ENCODE peak calls at places on chromosomes 16 and 17, in five cellular contexts. One of them, this sample, is unnamed.
A peak's percentile ranks its signal among the peaks of the same experiment; 100 is the strongest.

GRCh38 chr16:48561960-48562393 is 48.0 kb downstream of the N4BP1 start:
- DNase-seq in DND-41: no peak
- DNase-seq in SK-N-SH: no peak
- DNase-seq in mesendoderm: no peak
- DNase-seq in IMR-90: peak; percentile 31
- DNase-seq in this sample: no peak

GRCh38 chr17:59505610-59506276 is 59.7 kb upstream of the DHX40 start:
- DNase-seq in IMR-90: peak; percentile 5
- DNase-seq in DND-41: no peak
- DNase-seq in mesendoderm: peak; percentile 84
- DNase-seq in SK-N-SH: no peak
- DNase-seq in this sample: no peak

GRCh38 chr16:82609140-82609539 is 17.6 kb upstream of the CDH13 start:
- DNase-seq in IMR-90: no peak
- DNase-seq in SK-N-SH: no peak
- DNase-seq in mesendoderm: no peak
- DNase-seq in DND-41: no peak
- DNase-seq in this sample: no peak

GRCh38 chr17:4947010-4947410 is 1.3 kb downstream of the PFN1 start:
- DNase-seq in DND-41: no peak
- DNase-seq in SK-N-SH: no peak
- DNase-seq in mesendoderm: peak; percentile 30
- DNase-seq in IMR-90: no peak
- DNase-seq in this sample: no peak

GRCh38 chr16:15903960-15904359 is 15.6 kb upstream of the CEP20 start:
- DNase-seq in DND-41: no peak
- DNase-seq in IMR-90: no peak
- DNase-seq in SK-N-SH: no peak
- DNase-seq in mesendoderm: no peak
- DNase-seq in this sample: no peak

GRCh38 chr16:22417019-22417418 is 42.6 kb upstream of the CDR2 start:
- DNase-seq in IMR-90: no peak
- DNase-seq in mesendoderm: no peak
- DNase-seq in SK-N-SH: no peak
- DNase-seq in DND-41: no peak
- DNase-seq in this sample: peak; percentile 20

GRCh38 chr17:6998855-6999508 is 3.1 kb downstream of the ALOX12 start:
- DNase-seq in DND-41: no peak
- DNase-seq in SK-N-SH: no peak
- DNase-seq in mesendoderm: no peak
- DNase-seq in IMR-90: no peak
- DNase-seq in this sample: no peak

GRCh38 chr16:77885596-77886295 is 97.4 kb downstream of the VAT1L start:
- DNase-seq in IMR-90: peak; percentile 40
- DNase-seq in mesendoderm: no peak
- DNase-seq in DND-41: no peak
- DNase-seq in SK-N-SH: no peak
- DNase-seq in this sample: no peak

GRCh38 chr17:56976941-56977570 is 875 bp upstream of the SCPEP1 start:
- DNase-seq in DND-41: no peak
- DNase-seq in IMR-90: no peak
- DNase-seq in SK-N-SH: no peak
- DNase-seq in mesendoderm: no peak
- DNase-seq in this sample: no peak

GRCh38 chr16:85136705-85137322 is 24.5 kb upstream of the CIBAR2 start:
- DNase-seq in SK-N-SH: peak; percentile 74
- DNase-seq in DND-41: no peak
- DNase-seq in IMR-90: no peak
- DNase-seq in mesendoderm: peak; percentile 56
- DNase-seq in this sample: peak; percentile 57

GRCh38 chr17:45111838-45112237 is 20.5 kb downstream of the PLCD3 start:
- DNase-seq in SK-N-SH: no peak
- DNase-seq in DND-41: no peak
- DNase-seq in mesendoderm: no peak
- DNase-seq in IMR-90: no peak
- DNase-seq in this sample: peak; percentile 57

GRCh38 chr17:82297280-82297803 is 20.1 kb downstream of the CD7 start:
- DNase-seq in IMR-90: no peak
- DNase-seq in mesendoderm: no peak
- DNase-seq in SK-N-SH: peak; percentile 54
- DNase-seq in DND-41: peak; percentile 69
- DNase-seq in this sample: peak; percentile 59

GRCh38 chr16:84190731-84191388 is at the start of gene ADAD2:
- DNase-seq in IMR-90: no peak
- DNase-seq in mesendoderm: peak; percentile 72
- DNase-seq in SK-N-SH: peak; percentile 63
- DNase-seq in DND-41: peak; percentile 20
- DNase-seq in this sample: peak; percentile 67

GRCh38 chr17:1188812-1189211 is 9.0 kb upstream of the ABR start:
- DNase-seq in DND-41: no peak
- DNase-seq in SK-N-SH: no peak
- DNase-seq in mesendoderm: no peak
- DNase-seq in IMR-90: peak; percentile 27
- DNase-seq in this sample: peak; percentile 78

GRCh38 chr16:50644730-50645129 is 36.4 kb downstream of the SNX20 start:
- DNase-seq in IMR-90: no peak
- DNase-seq in DND-41: no peak
- DNase-seq in SK-N-SH: peak; percentile 61
- DNase-seq in mesendoderm: peak; percentile 68
- DNase-seq in this sample: peak; percentile 56

GRCh38 chr17:65495255-65496060 is 66.0 kb downstream of the AXIN2 start:
- DNase-seq in SK-N-SH: no peak
- DNase-seq in IMR-90: no peak
- DNase-seq in mesendoderm: peak; percentile 84
- DNase-seq in DND-41: peak; percentile 66
- DNase-seq in this sample: no peak

GRCh38 chr16:81823734-81824133 is 44.6 kb downstream of the PLCG2 start:
- DNase-seq in SK-N-SH: no peak
- DNase-seq in mesendoderm: no peak
- DNase-seq in IMR-90: no peak
- DNase-seq in DND-41: no peak
- DNase-seq in this sample: no peak

GRCh38 chr16:89801800-89802199 is 14.6 kb downstream of the FANCA start:
- DNase-seq in DND-41: no peak
- DNase-seq in mesendoderm: no peak
- DNase-seq in SK-N-SH: peak; percentile 55
- DNase-seq in IMR-90: peak; percentile 59
- DNase-seq in this sample: no peak

GRCh38 chr17:40922239-40922638 is 15.2 kb downstream of the KRT23 start:
- DNase-seq in IMR-90: peak; percentile 88
- DNase-seq in DND-41: no peak
- DNase-seq in mesendoderm: peak; percentile 82
- DNase-seq in SK-N-SH: no peak
- DNase-seq in this sample: no peak

GRCh38 chr17:3512512-3513171 is 36.8 kb downstream of the ASPA start:
- DNase-seq in IMR-90: peak; percentile 20
- DNase-seq in SK-N-SH: no peak
- DNase-seq in DND-41: no peak
- DNase-seq in mesendoderm: peak; percentile 80
- DNase-seq in this sample: no peak

GRCh38 chr17:44095647-44096496 is 25.3 kb downstream of the G6PC3 start:
- DNase-seq in SK-N-SH: peak; percentile 85
- DNase-seq in mesendoderm: peak; percentile 99
- DNase-seq in IMR-90: peak; percentile 93
- DNase-seq in DND-41: peak; percentile 85
- DNase-seq in this sample: no peak

GRCh38 chr17:61464121-61464905 is 12.1 kb downstream of the TBX4 start:
- DNase-seq in IMR-90: no peak
- DNase-seq in SK-N-SH: no peak
- DNase-seq in DND-41: no peak
- DNase-seq in mesendoderm: no peak
- DNase-seq in this sample: no peak

GRCh38 chr16:22348296-22348695 is 26.1 kb downstream of the CDR2 start:
- DNase-seq in mesendoderm: no peak
- DNase-seq in DND-41: no peak
- DNase-seq in IMR-90: no peak
- DNase-seq in SK-N-SH: no peak
- DNase-seq in this sample: no peak

GRCh38 chr17:17127730-17128291 is 78.3 kb downstream of the PLD6 start:
- DNase-seq in IMR-90: peak; percentile 32
- DNase-seq in DND-41: no peak
- DNase-seq in mesendoderm: no peak
- DNase-seq in SK-N-SH: no peak
- DNase-seq in this sample: no peak

DNA sequence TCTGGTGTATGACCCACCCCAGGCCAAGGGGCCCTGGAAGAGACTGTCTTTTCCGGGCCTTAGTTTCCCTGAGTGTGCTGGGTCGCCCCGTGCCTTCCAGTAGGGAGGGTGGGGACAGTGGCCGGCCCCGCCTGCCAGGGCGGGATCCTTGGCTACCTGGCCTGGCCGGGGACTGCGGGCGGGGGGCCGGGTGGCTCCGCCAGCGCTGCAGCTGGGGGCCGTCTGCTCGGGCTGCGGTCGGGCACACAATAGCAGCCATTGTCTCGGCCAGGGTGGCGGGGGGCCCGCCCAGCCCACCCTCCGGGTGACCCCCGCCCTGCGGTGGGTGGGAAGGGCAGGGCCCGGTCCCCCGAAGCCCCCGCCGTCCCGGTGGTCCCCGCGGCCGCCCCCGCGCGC is 11.5 kb downstream of the GLIS2 start:
- DNase-seq in mesendoderm: no peak
- DNase-seq in IMR-90: no peak
- DNase-seq in DND-41: no peak
- DNase-seq in SK-N-SH: peak; percentile 70
- DNase-seq in this sample: no peak
- H3K4me2 ChIP-seq in mesendoderm: peak overlapping the region; percentile 2
- H3K4me2 ChIP-seq in IMR-90: no peak overlapping the region
- H3K4me2 ChIP-seq in DND-41: no peak overlapping the region
- H3K4me2 ChIP-seq in SK-N-SH: peak overlapping the region; percentile 66
- H3K4me2 ChIP-seq in this sample: no peak overlapping the region

GRCh38 chr16:67430504-67431076 is 331 bp upstream of the HSD11B2 start:
- DNase-seq in DND-41: peak; percentile 18
- DNase-seq in mesendoderm: no peak
- DNase-seq in SK-N-SH: peak; percentile 68
- DNase-seq in IMR-90: no peak
- DNase-seq in this sample: peak; percentile 59

GRCh38 chr16:67429799-67430503 is 970 bp upstream of the HSD11B2 start:
- DNase-seq in DND-41: no peak
- DNase-seq in IMR-90: no peak
- DNase-seq in SK-N-SH: no peak
- DNase-seq in mesendoderm: no peak
- DNase-seq in this sample: no peak

GRCh38 chr16:67428146-67428731 is 2.7 kb upstream of the HSD11B2 start:
- DNase-seq in SK-N-SH: peak; percentile 82
- DNase-seq in DND-41: peak; percentile 54
- DNase-seq in mesendoderm: peak; percentile 90
- DNase-seq in IMR-90: peak; percentile 47
- DNase-seq in this sample: peak; percentile 87

GRCh38 chr16:67431077-67431804 is at the start of gene HSD11B2:
- DNase-seq in SK-N-SH: peak; percentile 93
- DNase-seq in mesendoderm: peak; percentile 76
- DNase-seq in DND-41: no peak
- DNase-seq in IMR-90: peak; percentile 45
- DNase-seq in this sample: peak; percentile 60

GRCh38 chr16:67429053-67429798 is 1.7 kb upstream of the HSD11B2 start:
- DNase-seq in DND-41: no peak
- DNase-seq in SK-N-SH: no peak
- DNase-seq in IMR-90: no peak
- DNase-seq in mesendoderm: no peak
- DNase-seq in this sample: no peak
- H3K4me2 ChIP-seq in DND-41: no peak overlapping the region
- H3K4me2 ChIP-seq in SK-N-SH: no peak overlapping the region
- H3K4me2 ChIP-seq in IMR-90: no peak overlapping the region
- H3K4me2 ChIP-seq in mesendoderm: no peak overlapping the region
- H3K4me2 ChIP-seq in this sample: no peak overlapping the region

DNA sequence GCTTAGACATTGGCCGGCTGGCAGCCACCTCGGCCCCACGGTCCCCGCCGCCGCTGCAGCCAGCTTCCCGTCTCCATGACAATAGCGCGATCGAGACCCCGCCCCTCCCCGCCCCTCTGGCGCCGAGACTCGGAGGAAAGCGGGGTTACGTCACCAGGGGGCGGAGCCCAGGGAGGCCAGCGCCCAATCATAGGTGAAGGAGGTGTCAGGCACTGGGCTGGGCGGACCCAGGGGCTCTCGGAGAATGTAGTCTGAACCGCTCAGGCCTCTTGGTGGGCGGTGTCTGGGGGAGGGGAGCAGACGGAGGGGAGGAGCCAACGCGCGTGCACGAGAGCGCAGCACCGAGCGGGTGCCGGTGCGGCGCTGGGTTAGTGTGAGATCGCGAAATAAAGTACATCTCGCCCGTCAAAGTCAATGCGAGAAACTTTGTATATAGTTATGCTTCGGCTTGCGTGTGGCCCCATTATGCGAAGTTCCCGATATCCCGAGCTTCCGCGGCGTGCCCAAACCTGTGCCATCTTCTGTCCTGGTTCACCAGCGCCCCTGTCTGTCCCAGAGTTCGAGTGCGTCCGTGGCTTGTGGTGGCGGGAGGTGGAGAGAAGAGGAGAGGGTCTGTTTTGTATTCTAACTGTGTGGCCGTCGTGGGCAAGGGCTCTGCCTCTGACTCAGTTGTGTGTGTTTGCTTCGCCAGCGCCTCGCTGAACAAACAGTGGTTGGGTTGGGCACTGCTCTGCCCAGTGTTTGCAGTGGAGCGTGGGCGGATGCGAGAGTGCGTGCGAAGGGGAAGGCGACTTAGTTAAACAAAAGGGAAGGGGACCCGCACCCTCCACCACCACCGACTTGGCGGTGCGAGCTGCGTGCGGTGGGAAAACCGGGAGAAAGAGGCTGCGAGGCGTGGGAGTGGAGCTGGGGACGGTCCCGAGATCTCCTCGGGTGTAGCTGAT is 1.3 kb upstream of the IRX5 start:
- DNase-seq in SK-N-SH: peak; percentile 92
- DNase-seq in DND-41: peak; percentile 100
- DNase-seq in mesendoderm: peak; percentile 99
- DNase-seq in IMR-90: peak; percentile 94
- DNase-seq in this sample: peak; percentile 98
- H3K4me2 ChIP-seq in SK-N-SH: peak overlapping the region; percentile 100
- H3K4me2 ChIP-seq in DND-41: peak overlapping the region; percentile 74
- H3K4me2 ChIP-seq in mesendoderm: peak overlapping the region; percentile 87
- H3K4me2 ChIP-seq in IMR-90: peak overlapping the region; percentile 80
- H3K4me2 ChIP-seq in this sample: peak overlapping the region; percentile 61

DNA sequence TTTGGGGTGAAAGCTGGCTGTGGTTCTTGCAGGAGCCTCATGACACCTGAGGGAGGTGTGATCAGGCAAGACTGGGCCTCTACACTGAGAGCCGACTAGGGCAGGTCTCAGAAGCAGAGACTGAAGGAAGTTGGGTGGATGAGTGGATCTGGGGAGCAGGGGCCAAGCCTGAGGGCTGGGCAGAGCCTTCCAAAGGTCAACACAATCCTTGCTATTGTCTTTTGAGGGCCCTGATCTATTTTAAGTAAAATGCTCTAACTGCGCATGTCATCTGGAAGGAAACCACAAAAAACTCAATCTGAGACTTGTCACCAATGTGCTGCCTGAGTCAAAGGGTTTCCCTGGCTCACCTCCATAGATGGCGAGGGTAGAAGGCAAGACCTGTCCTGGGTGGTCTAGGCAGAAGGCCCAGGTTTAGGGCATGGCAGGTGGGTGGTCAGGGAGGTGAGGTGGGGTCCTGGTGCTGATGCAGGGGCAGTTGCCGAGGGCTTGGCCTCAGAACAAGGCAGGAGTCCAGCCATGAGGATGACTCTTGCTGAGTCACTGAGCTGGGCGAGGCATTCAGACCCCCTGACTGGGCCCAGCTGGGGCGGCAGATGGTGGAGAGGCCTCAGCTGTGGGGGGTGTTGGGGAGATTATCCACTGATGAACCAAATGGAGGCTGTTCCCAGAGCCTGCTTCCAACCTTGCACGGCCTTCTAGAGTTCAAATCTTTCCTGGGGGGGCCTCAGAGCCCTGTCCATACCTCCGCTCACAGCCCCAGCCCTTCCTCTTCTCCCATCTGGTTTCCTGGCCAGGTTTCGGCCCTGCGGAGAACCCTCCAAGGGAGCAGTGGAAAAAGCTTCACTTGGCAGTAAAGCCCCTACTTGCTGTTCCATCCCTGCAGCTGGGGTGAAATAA is 5.1 kb downstream of the MVP start:
- DNase-seq in IMR-90: peak; percentile 90
- DNase-seq in mesendoderm: peak; percentile 47
- DNase-seq in SK-N-SH: no peak
- DNase-seq in DND-41: no peak
- DNase-seq in this sample: no peak
- H3K4me2 ChIP-seq in IMR-90: peak overlapping the region; percentile 77
- H3K4me2 ChIP-seq in mesendoderm: no peak overlapping the region
- H3K4me2 ChIP-seq in SK-N-SH: peak overlapping the region; percentile 90
- H3K4me2 ChIP-seq in DND-41: no peak overlapping the region
- H3K4me2 ChIP-seq in this sample: no peak overlapping the region

This sample was measured in Karpas-422.